ENCODE peak calls at places on chromosome 12, in seven cellular contexts. S is IMR-90, O is HCT116, C is mammary epithelial cell, X is astrocyte, A is hepatocyte, Y is fibroblast of lung. M is an unnamed sample. For H3K36me3, the result is how much of the 10 kb centered on the place peaks cover.

GRCh38 chr12:54394281-54394719 is 9.8 kb upstream of the ZNF385A start:
- DNase-seq in X (peak), A (peak), O (peak), C (peak), S (peak), Y (peak), M (peak)

GRCh38 chr12:32947203-32947795 is 50.7 kb upstream of the PKP2 start:
- DNase-seq in A (peak), X (no peak), O (peak), S (no peak), C (peak), Y (no peak), M (peak)

GRCh38 chr12:4137015-4137414 is 136.5 kb upstream of the CCND2 start:
- DNase-seq in S (no peak), Y (no peak), C (no peak), O (no peak), A (no peak), X (no peak), M (no peak)

GRCh38 chr12:102371177-102371576 is 109.2 kb downstream of the IGF1 start:
- DNase-seq in A (no peak), O (no peak), X (no peak), C (peak), S (no peak), Y (no peak), M (no peak)

GRCh38 chr12:62032838-62033237 is 227.4 kb upstream of the USP15 start:
- DNase-seq in O (no peak), X (no peak), A (no peak), C (peak), Y (no peak), S (no peak), M (no peak)

GRCh38 chr12:123767613-123768012 is 5.5 kb downstream of the DNAH10 start:
- DNase-seq in X (no peak), A (no peak), S (no peak), O (no peak), Y (no peak), C (no peak), M (peak)

GRCh38 chr12:66066071-66066928 is 64.2 kb downstream of the LLPH start:
- DNase-seq in X (peak), Y (peak), O (no peak), S (peak), C (peak), A (no peak), M (peak)

GRCh38 chr12:124277394-124278222 is 17.3 kb upstream of the RFLNA start:
- DNase-seq in S (no peak), O (no peak), Y (no peak), X (no peak), A (no peak), C (no peak), M (peak)

GRCh38 chr12:102950107-102950949 is 7.1 kb upstream of the ASCL1 start:
- DNase-seq in C (no peak), S (no peak), Y (no peak), O (no peak), A (peak), X (no peak), M (no peak)

GRCh38 chr12:4107436-4107878 is 166.1 kb upstream of the CCND2 start:
- DNase-seq in S (peak), C (peak), A (peak), O (peak), X (no peak), Y (peak), M (peak)

GRCh38 chr12:11656550-11656949 is 7.1 kb downstream of the ETV6 start:
- DNase-seq in X (no peak), A (no peak), Y (peak), S (no peak), C (peak), O (no peak), M (no peak)

GRCh38 chr12:6145584-6145983 is 21.1 kb upstream of the VWF start:
- DNase-seq in O (no peak), A (no peak), C (no peak), X (no peak), Y (no peak), S (no peak), M (no peak)

GRCh38 chr12:13377698-13378097 is 181.2 kb downstream of the EMP1 start:
- DNase-seq in A (no peak), S (no peak), X (no peak), C (no peak), O (no peak), Y (no peak), M (no peak)

GRCh38 chr12:76284816-76285750 is 63.1 kb downstream of the BBS10 start:
- DNase-seq in S (peak), X (peak), A (peak), C (no peak), Y (peak), O (no peak), M (no peak)

GRCh38 chr12:130787445-130788410 is 51.3 kb downstream of the STX2 start:
- DNase-seq in A (no peak), X (peak), O (no peak), C (no peak), Y (peak), S (peak), M (no peak)

GRCh38 chr12:124800506-124800905 is 63.2 kb downstream of the SCARB1 start:
- DNase-seq in X (no peak), O (no peak), S (no peak), C (no peak), Y (no peak), A (no peak), M (no peak)

GRCh38 chr12:5171701-5172100 is 128.0 kb downstream of the KCNA5 start:
- DNase-seq in C (peak), O (peak), A (peak), S (peak), Y (peak), X (peak), M (peak)

DNA sequence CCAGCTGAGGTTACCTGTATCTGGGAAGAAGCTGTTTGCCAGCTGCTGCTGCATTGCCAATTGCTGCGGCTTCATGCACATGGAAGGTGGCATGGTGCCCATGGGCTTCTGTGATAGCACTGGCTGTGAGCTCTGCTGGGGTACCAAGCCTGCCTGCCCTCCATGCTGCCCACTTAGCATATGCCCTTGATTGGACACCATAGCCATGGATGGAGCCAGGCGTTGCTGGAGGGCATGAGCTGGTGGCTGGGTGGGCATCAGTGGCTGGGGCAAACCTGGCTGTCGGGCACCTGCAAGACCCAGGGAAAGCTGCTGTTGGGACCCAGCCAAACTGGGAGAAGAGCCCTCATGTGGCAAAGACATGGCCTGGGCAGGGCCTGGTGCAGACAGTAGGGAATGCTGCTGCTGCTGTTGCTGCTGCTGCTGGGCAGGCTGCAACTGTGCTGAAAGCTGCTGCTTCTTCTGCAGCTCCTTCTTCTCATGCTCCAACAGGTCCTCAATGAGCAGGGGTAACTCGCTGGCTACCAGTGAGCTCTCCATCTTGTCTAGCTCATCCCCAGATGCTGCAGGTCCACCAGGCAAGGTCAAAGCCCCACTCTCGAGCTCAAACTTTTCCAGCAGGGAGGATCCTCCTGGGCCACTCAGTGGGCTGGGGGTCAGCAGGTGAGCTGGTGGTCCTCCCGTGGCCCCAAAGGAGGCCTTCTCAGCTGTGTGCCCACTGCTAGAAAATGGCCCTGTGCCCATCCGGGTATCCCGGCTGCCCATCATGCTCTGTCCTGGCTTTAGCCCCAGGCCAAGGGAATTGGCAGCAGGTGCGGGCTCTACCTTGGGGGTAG is 18.8 kb upstream of the PRKAG1 start:
- DNase-seq in O (no peak), C (no peak), A (no peak), X (no peak), Y (no peak), S (no peak), M (no peak)
- H3K36me3 ChIP-seq in O (half or more), C (under half), A (under half), X (under half), Y (half or more), S (half or more), M (under half)

GRCh38 chr12:10503460-10503859 is 2.2 kb upstream of the EIF2S3B start:
- DNase-seq in C (no peak), S (no peak), X (no peak), O (no peak), Y (no peak), A (no peak), M (no peak)

GRCh38 chr12:10497602-10498001 is 8.1 kb upstream of the EIF2S3B start:
- DNase-seq in A (no peak), O (no peak), S (no peak), C (no peak), Y (peak), X (no peak), M (no peak)

GRCh38 chr12:10498042-10498441 is 7.6 kb upstream of the EIF2S3B start:
- DNase-seq in S (no peak), C (no peak), O (no peak), Y (no peak), X (no peak), A (no peak), M (no peak)

GRCh38 chr12:10505620-10506019 is at the start of gene EIF2S3B:
- DNase-seq in X (no peak), O (no peak), A (no peak), S (no peak), C (no peak), Y (no peak), M (no peak)

GRCh38 chr12:10501031-10501430 is 4.7 kb upstream of the EIF2S3B start:
- DNase-seq in C (peak), A (no peak), O (peak), Y (peak), S (no peak), X (no peak), M (no peak)
- H2AFZ ChIP-seq in C (peak), A (no peak), O (peak), Y (no peak), S (no peak), X (no peak), M (no peak)

GRCh38 chr12:119829439-119829838 is 47.7 kb downstream of the CIT start:
- DNase-seq in A (no peak), X (no peak), O (no peak), S (no peak), C (no peak), Y (no peak), M (no peak)

GRCh38 chr12:119826661-119827435 is 50.3 kb downstream of the CIT start:
- DNase-seq in S (no peak), C (no peak), O (no peak), X (peak), A (no peak), Y (peak), M (no peak)

GRCh38 chr12:119828300-119828699 is 48.8 kb downstream of the CIT start:
- DNase-seq in X (no peak), S (no peak), O (no peak), C (no peak), A (no peak), Y (no peak), M (peak)
- H3K36me3 ChIP-seq in X (under half), S (under half), O (under half), C (under half), A (under half), Y (under half), M (under half)

GRCh38 chr12:42463671-42464070 is 125.9 kb downstream of the PRICKLE1 start:
- DNase-seq in Y (no peak), S (no peak), C (no peak), O (no peak), A (no peak), X (no peak), M (no peak)

GRCh38 chr12:42473130-42473529 is 116.4 kb downstream of the PRICKLE1 start:
- DNase-seq in A (no peak), C (peak), O (no peak), X (peak), Y (peak), S (peak), M (no peak)

GRCh38 chr12:42469355-42470006 is 120.1 kb downstream of the PRICKLE1 start:
- DNase-seq in X (no peak), Y (no peak), C (no peak), A (no peak), S (no peak), O (no peak), M (peak)

GRCh38 chr12:42468853-42469252 is 120.7 kb downstream of the PRICKLE1 start:
- DNase-seq in O (no peak), X (no peak), C (no peak), A (no peak), Y (no peak), S (no peak), M (peak)

GRCh38 chr12:42468341-42468821 is 121.2 kb downstream of the PRICKLE1 start:
- DNase-seq in X (peak), Y (peak), A (no peak), C (no peak), O (no peak), S (no peak), M (peak)
- H2AFZ ChIP-seq in X (no peak), Y (no peak), A (no peak), C (no peak), O (no peak), S (no peak), M (peak)

GRCh38 chr12:1778911-1779310 is 41.5 kb upstream of the LRTM2 start:
- DNase-seq in A (no peak), X (no peak), C (no peak), S (no peak), O (no peak), Y (no peak), M (no peak)
- H3K36me3 ChIP-seq in A (under half), X (under half), C (under half), S (under half), O (under half), Y (under half), M (under half)

GRCh38 chr12:85445060-85445938 is 165.3 kb downstream of the ALX1 start:
- DNase-seq in A (peak), C (no peak), Y (no peak), S (no peak), X (no peak), O (no peak), M (no peak)
- H2AFZ ChIP-seq in A (peak), C (no peak), Y (no peak), S (no peak), X (no peak), O (no peak), M (no peak)

GRCh38 chr12:104310751-104311297 is 7.3 kb downstream of the EID3 start:
- DNase-seq in C (no peak), A (no peak), S (no peak), X (no peak), O (no peak), Y (no peak), M (no peak)
- H3K36me3 ChIP-seq in C (under half), A (under half), S (under half), X (under half), O (half or more), Y (under half), M (under half)

DNA sequence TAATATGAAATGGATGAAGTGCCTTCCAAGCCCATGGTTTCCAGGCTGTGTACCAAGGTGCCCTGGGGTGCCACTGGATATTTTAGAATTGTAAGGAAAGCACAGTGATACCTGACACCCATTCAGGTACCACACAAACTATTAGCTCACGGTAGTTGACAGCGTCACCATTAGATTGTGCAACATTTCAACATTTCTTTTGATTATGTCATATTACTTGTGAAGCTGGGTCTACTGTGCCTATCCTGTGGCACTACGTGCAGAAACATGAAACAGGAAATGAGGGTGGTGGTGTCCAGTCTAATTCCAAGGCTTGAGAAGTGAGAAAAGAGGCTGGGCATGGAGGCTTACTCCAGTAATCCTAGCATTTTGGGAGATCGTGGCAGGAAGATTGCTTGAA is 75.5 kb upstream of the CPM start:
- DNase-seq in A (no peak), O (no peak), C (peak), Y (no peak), X (no peak), S (peak), M (no peak)
- H2AFZ ChIP-seq in A (no peak), O (no peak), C (peak), Y (no peak), X (no peak), S (no peak), M (no peak)

GRCh38 chr12:57180321-57180989 is 33.0 kb upstream of the LRP1-AS start:
- DNase-seq in O (no peak), X (no peak), S (no peak), Y (no peak), A (no peak), C (no peak), M (no peak)
- H3K36me3 ChIP-seq in O (under half), X (under half), S (half or more), Y (half or more), A (under half), C (under half), M (under half)

GRCh38 chr12:64404470-64405446 is 566 bp downstream of the XPOT start:
- DNase-seq in X (peak), Y (peak), C (peak), S (peak), O (no peak), A (peak), M (peak)

GRCh38 chr12:64400041-64400440 is 4.2 kb upstream of the XPOT start:
- DNase-seq in X (peak), C (peak), Y (peak), A (no peak), S (peak), O (no peak), M (no peak)

GRCh38 chr12:64403708-64404469 is at the start of gene XPOT:
- DNase-seq in X (peak), A (peak), O (peak), C (peak), Y (peak), S (peak), M (peak)

GRCh38 chr12:64407342-64408223 is 3.4 kb downstream of the XPOT start:
- DNase-seq in A (no peak), Y (no peak), X (no peak), C (no peak), O (no peak), S (no peak), M (no peak)

DNA sequence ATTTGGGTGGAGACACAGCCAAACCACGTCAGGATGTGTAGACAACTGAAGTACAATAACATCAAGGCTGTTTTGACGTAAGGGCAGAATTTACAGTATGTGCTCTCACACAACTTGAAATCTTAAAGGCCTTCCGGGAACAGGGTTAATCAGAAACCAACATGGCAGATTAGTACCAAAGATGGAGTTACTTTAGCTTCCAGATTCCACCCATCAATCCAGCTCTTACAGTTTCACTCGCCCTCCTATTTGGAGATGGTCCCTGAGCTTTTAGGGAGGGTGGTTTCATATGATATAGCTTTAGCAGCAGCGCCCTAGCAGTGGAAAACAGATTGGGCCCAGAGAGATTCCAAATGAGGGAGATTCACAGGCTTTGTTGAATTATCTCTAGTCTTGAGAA is 2.0 kb upstream of the XPOT start:
- DNase-seq in S (no peak), X (no peak), O (no peak), A (no peak), C (no peak), Y (no peak), M (no peak)
- H2AFZ ChIP-seq in S (no peak), X (no peak), O (no peak), A (no peak), C (peak), Y (no peak), M (no peak)

M was measured in MM.1S.